ENCODE peak calls at places on chromosomes 4 and X, in nine cellular contexts. One of them, this sample, is unnamed.

GRCh38 chrX:8349816-8350544 is 114.7 kb upstream of the VCX3B start:
- DNase-seq in SK-N-SH: no peak
- DNase-seq in transverse colon: no peak
- DNase-seq in HepG2: no peak
- DNase-seq in prostate gland: no peak
- DNase-seq in suprapubic skin: no peak
- DNase-seq in K562: no peak
- DNase-seq in GM12878: no peak
- DNase-seq in HCT116: no peak
- DNase-seq in this sample: no peak

GRCh38 chr4:40662962-40663604 is 33.4 kb upstream of the RBM47 start:
- DNase-seq in K562: no peak
- DNase-seq in transverse colon: no peak
- DNase-seq in prostate gland: no peak
- DNase-seq in SK-N-SH: no peak
- DNase-seq in HCT116: no peak
- DNase-seq in suprapubic skin: no peak
- DNase-seq in HepG2: peak; percentile 68
- DNase-seq in GM12878: peak; percentile 82
- DNase-seq in this sample: peak; percentile 58

GRCh38 chrX:20521245-20521644 is 254.5 kb upstream of the RPS6KA3 start:
- DNase-seq in HepG2: no peak
- DNase-seq in suprapubic skin: no peak
- DNase-seq in GM12878: no peak
- DNase-seq in transverse colon: no peak
- DNase-seq in HCT116: no peak
- DNase-seq in prostate gland: no peak
- DNase-seq in K562: no peak
- DNase-seq in SK-N-SH: no peak
- DNase-seq in this sample: peak; percentile 43

GRCh38 chrX:123324628-123325027 is 140.6 kb downstream of the GRIA3 start:
- DNase-seq in HCT116: no peak
- DNase-seq in transverse colon: no peak
- DNase-seq in suprapubic skin: no peak
- DNase-seq in SK-N-SH: no peak
- DNase-seq in K562: no peak
- DNase-seq in HepG2: no peak
- DNase-seq in prostate gland: no peak
- DNase-seq in GM12878: no peak
- DNase-seq in this sample: no peak

GRCh38 chrX:48025561-48025960 is 18.8 kb downstream of the SPACA5 start:
- DNase-seq in prostate gland: peak; percentile 22
- DNase-seq in suprapubic skin: no peak
- DNase-seq in transverse colon: peak; percentile 36
- DNase-seq in K562: peak; percentile 48
- DNase-seq in HepG2: peak; percentile 56
- DNase-seq in SK-N-SH: peak; percentile 55
- DNase-seq in HCT116: peak; percentile 64
- DNase-seq in GM12878: peak; percentile 28
- DNase-seq in this sample: no peak

GRCh38 chr4:61533140-61533539 is 333.0 kb downstream of the ADGRL3 start:
- DNase-seq in HepG2: no peak
- DNase-seq in suprapubic skin: no peak
- DNase-seq in SK-N-SH: no peak
- DNase-seq in transverse colon: no peak
- DNase-seq in prostate gland: no peak
- DNase-seq in K562: no peak
- DNase-seq in HCT116: no peak
- DNase-seq in GM12878: no peak
- DNase-seq in this sample: no peak

GRCh38 chr4:165158762-165159161 is 46.1 kb upstream of the TMEM192 start:
- DNase-seq in HCT116: no peak
- DNase-seq in suprapubic skin: no peak
- DNase-seq in K562: no peak
- DNase-seq in transverse colon: no peak
- DNase-seq in HepG2: peak; percentile 44
- DNase-seq in GM12878: no peak
- DNase-seq in prostate gland: no peak
- DNase-seq in SK-N-SH: no peak
- DNase-seq in this sample: no peak

GRCh38 chr4:94974773-94975172 is 217.0 kb downstream of the BMPR1B start:
- DNase-seq in suprapubic skin: no peak
- DNase-seq in prostate gland: no peak
- DNase-seq in SK-N-SH: no peak
- DNase-seq in transverse colon: no peak
- DNase-seq in HepG2: no peak
- DNase-seq in GM12878: no peak
- DNase-seq in K562: no peak
- DNase-seq in HCT116: no peak
- DNase-seq in this sample: no peak

GRCh38 chr4:52711834-52712171 is 39.4 kb downstream of the ERVMER34-1 start:
- DNase-seq in HCT116: no peak
- DNase-seq in suprapubic skin: no peak
- DNase-seq in GM12878: no peak
- DNase-seq in HepG2: no peak
- DNase-seq in K562: no peak
- DNase-seq in prostate gland: no peak
- DNase-seq in SK-N-SH: no peak
- DNase-seq in transverse colon: no peak
- DNase-seq in this sample: no peak

GRCh38 chr4:94349193-94349592 is 6.6 kb upstream of the HPGDS start:
- DNase-seq in SK-N-SH: no peak
- DNase-seq in HCT116: no peak
- DNase-seq in prostate gland: no peak
- DNase-seq in HepG2: no peak
- DNase-seq in suprapubic skin: no peak
- DNase-seq in transverse colon: no peak
- DNase-seq in GM12878: no peak
- DNase-seq in K562: no peak
- DNase-seq in this sample: no peak

GRCh38 chrX:95945528-95945927 is 739.1 kb upstream of the DIAPH2 start:
- DNase-seq in prostate gland: no peak
- DNase-seq in SK-N-SH: no peak
- DNase-seq in GM12878: no peak
- DNase-seq in suprapubic skin: no peak
- DNase-seq in K562: no peak
- DNase-seq in HCT116: no peak
- DNase-seq in transverse colon: no peak
- DNase-seq in HepG2: no peak
- DNase-seq in this sample: no peak

GRCh38 chrX:42237956-42238355 is 314.6 kb upstream of the CASK start:
- DNase-seq in HepG2: no peak
- DNase-seq in GM12878: no peak
- DNase-seq in prostate gland: no peak
- DNase-seq in transverse colon: no peak
- DNase-seq in K562: no peak
- DNase-seq in HCT116: no peak
- DNase-seq in suprapubic skin: no peak
- DNase-seq in SK-N-SH: no peak
- DNase-seq in this sample: no peak

GRCh38 chrX:134908235-134908834 is 82.5 kb upstream of the SMIM10 start:
- DNase-seq in SK-N-SH: peak; percentile 51
- DNase-seq in suprapubic skin: no peak
- DNase-seq in transverse colon: no peak
- DNase-seq in K562: peak; percentile 29
- DNase-seq in HCT116: no peak
- DNase-seq in GM12878: no peak
- DNase-seq in prostate gland: no peak
- DNase-seq in HepG2: no peak
- DNase-seq in this sample: no peak

GRCh38 chr4:6938758-6939201 is 29.2 kb downstream of the TBC1D14 start:
- DNase-seq in transverse colon: no peak
- DNase-seq in GM12878: no peak
- DNase-seq in K562: no peak
- DNase-seq in prostate gland: no peak
- DNase-seq in HepG2: no peak
- DNase-seq in SK-N-SH: no peak
- DNase-seq in HCT116: no peak
- DNase-seq in suprapubic skin: no peak
- DNase-seq in this sample: no peak

GRCh38 chrX:66049056-66049455 is 9.2 kb upstream of the VSIG4 start:
- DNase-seq in HepG2: no peak
- DNase-seq in transverse colon: no peak
- DNase-seq in SK-N-SH: no peak
- DNase-seq in HCT116: no peak
- DNase-seq in prostate gland: no peak
- DNase-seq in GM12878: no peak
- DNase-seq in K562: no peak
- DNase-seq in suprapubic skin: no peak
- DNase-seq in this sample: no peak

GRCh38 chr4:7655267-7655548 is 220.5 kb upstream of the PSAPL1 start:
- DNase-seq in prostate gland: no peak
- DNase-seq in K562: no peak
- DNase-seq in SK-N-SH: no peak
- DNase-seq in HepG2: no peak
- DNase-seq in transverse colon: no peak
- DNase-seq in GM12878: no peak
- DNase-seq in suprapubic skin: no peak
- DNase-seq in HCT116: no peak
- DNase-seq in this sample: no peak

GRCh38 chr4:116531870-116532269 is 553.5 kb downstream of the TRAM1L1 start:
- DNase-seq in HCT116: no peak
- DNase-seq in transverse colon: no peak
- DNase-seq in GM12878: no peak
- DNase-seq in prostate gland: no peak
- DNase-seq in SK-N-SH: no peak
- DNase-seq in K562: no peak
- DNase-seq in suprapubic skin: no peak
- DNase-seq in HepG2: no peak
- DNase-seq in this sample: no peak

DNA sequence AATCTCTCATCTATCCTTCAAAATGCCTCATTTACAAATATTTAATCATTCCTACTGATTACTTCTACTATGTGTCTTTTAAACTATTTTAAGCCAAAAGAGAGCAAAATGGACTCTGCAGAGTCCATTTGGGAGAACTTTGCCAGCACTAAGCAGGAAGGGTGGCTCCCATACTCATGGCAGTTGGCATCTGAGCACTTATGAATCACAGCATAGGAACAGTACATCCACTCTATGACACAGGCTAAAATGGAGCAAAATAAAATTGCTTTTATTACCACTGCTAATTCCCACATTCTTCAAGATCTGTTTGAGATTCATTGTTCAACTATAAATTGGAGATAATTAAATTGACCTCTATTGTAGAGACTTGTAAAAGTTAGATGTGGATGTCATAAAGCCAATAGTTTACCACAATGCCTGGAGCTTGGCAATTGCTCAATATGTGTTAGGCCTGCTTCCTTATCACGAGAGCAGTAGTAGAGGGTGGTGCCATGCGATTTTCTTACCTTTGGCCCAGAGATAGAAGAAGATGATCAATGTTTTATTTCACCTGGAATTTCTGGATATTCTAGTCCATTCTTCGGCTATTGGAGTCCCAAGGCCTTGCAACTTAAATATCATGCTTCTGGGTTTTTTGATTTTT is 19.1 kb downstream of the HPGD start:
- DNase-seq in suprapubic skin: no peak
- DNase-seq in prostate gland: no peak
- DNase-seq in HepG2: no peak
- DNase-seq in SK-N-SH: no peak
- DNase-seq in GM12878: no peak
- DNase-seq in K562: no peak
- DNase-seq in transverse colon: peak; percentile 53
- DNase-seq in HCT116: no peak
- DNase-seq in this sample: no peak
- TF ChIP-seq POLR2AphosphoS5 in suprapubic skin: no peak
- TF ChIP-seq POLR2AphosphoS5 in prostate gland: no peak
- TF ChIP-seq POLR2AphosphoS5 in HepG2: no peak
- TF ChIP-seq POLR2AphosphoS5 in SK-N-SH: no peak
- TF ChIP-seq POLR2AphosphoS5 in GM12878: no peak
- TF ChIP-seq POLR2AphosphoS5 in K562: no peak
- TF ChIP-seq POLR2AphosphoS5 in transverse colon: no peak
- TF ChIP-seq POLR2AphosphoS5 in HCT116: no peak
- TF ChIP-seq POLR2AphosphoS5 in this sample: no peak

GRCh38 chr4:54234497-54235205 is 5.6 kb downstream of the PDGFRA start:
- DNase-seq in HepG2: no peak
- DNase-seq in HCT116: no peak
- DNase-seq in K562: no peak
- DNase-seq in suprapubic skin: no peak
- DNase-seq in transverse colon: no peak
- DNase-seq in GM12878: no peak
- DNase-seq in SK-N-SH: peak; percentile 30
- DNase-seq in prostate gland: no peak
- DNase-seq in this sample: no peak
- H3K4me3 ChIP-seq in HepG2: no peak overlapping the region
- H3K4me3 ChIP-seq in HCT116: no peak overlapping the region
- H3K4me3 ChIP-seq in K562: no peak overlapping the region
- H3K4me3 ChIP-seq in suprapubic skin: peak overlapping the region; percentile 54
- H3K4me3 ChIP-seq in transverse colon: no peak overlapping the region
- H3K4me3 ChIP-seq in GM12878: no peak overlapping the region
- H3K4me3 ChIP-seq in SK-N-SH: peak overlapping the region; percentile 85
- H3K4me3 ChIP-seq in prostate gland: no peak overlapping the region
- H3K4me3 ChIP-seq in this sample: no peak overlapping the region

DNA sequence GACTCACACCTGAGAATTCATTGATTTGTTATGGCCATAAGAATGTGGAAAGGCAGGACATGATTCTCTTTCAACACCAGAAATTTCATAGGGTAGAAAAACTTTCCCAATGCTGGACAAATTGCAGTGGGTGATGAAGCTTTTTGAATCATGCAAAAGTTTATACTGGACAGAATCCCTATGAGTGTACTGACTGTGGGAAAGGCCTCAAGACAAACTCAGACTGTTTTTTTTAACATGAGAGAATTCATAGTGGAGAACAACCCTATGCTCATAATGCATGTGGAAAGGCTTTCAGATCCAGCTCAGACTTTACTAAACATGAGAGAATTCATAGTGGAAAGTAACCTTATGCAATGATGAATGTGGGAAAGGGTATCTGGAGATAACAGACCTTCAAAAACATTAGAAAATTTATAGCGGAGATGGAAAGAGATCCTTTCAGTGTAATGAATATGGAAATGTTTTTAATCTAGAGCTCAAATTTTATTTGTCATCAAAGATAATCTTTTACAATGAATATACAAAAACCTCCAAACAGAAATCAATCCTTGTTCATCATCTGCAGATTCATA is 36.2 kb upstream of the MAGED1 start:
- DNase-seq in suprapubic skin: no peak
- DNase-seq in K562: no peak
- DNase-seq in GM12878: no peak
- DNase-seq in HCT116: no peak
- DNase-seq in HepG2: no peak
- DNase-seq in prostate gland: no peak
- DNase-seq in SK-N-SH: no peak
- DNase-seq in transverse colon: no peak
- DNase-seq in this sample: no peak
- H3K9me3 ChIP-seq in suprapubic skin: no peaks in the 10 kb centered on the region
- H3K9me3 ChIP-seq in K562: no peaks in the 10 kb centered on the region
- H3K9me3 ChIP-seq in GM12878: peaks cover 4% of the 10 kb centered on the region
- H3K9me3 ChIP-seq in HCT116: no peaks in the 10 kb centered on the region
- H3K9me3 ChIP-seq in HepG2: no peaks in the 10 kb centered on the region
- H3K9me3 ChIP-seq in prostate gland: no peaks in the 10 kb centered on the region
- H3K9me3 ChIP-seq in SK-N-SH: no peaks in the 10 kb centered on the region
- H3K9me3 ChIP-seq in transverse colon: no peaks in the 10 kb centered on the region
- H3K9me3 ChIP-seq in this sample: no peaks in the 10 kb centered on the region

DNA sequence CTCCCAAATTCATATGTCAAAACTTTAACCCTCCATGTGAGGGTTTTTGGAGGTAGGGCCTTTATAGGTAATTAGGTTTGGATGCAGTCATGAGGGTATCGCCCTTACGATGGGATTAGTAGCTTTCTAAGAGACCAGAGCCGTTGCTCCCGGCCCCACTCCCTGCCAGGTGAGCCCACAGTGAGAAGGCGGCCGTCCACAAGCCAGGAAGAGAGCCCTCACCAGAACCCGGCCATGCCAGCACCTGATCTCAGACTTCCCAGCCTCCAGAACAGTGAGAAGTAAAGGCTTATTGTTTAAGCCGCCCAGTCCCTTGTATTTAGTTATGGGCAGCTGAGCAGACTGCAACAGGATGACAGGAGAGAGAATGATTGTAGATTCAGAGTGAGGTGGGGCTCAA is 40.8 kb downstream of the DCTD start:
- DNase-seq in GM12878: no peak
- DNase-seq in HCT116: no peak
- DNase-seq in prostate gland: no peak
- DNase-seq in suprapubic skin: no peak
- DNase-seq in transverse colon: no peak
- DNase-seq in SK-N-SH: no peak
- DNase-seq in K562: no peak
- DNase-seq in HepG2: no peak
- DNase-seq in this sample: no peak
- TF ChIP-seq POLR2AphosphoS5 in GM12878: no peak
- TF ChIP-seq POLR2AphosphoS5 in HCT116: no peak
- TF ChIP-seq POLR2AphosphoS5 in prostate gland: no peak
- TF ChIP-seq POLR2AphosphoS5 in suprapubic skin: no peak
- TF ChIP-seq POLR2AphosphoS5 in transverse colon: no peak
- TF ChIP-seq POLR2AphosphoS5 in SK-N-SH: no peak
- TF ChIP-seq POLR2AphosphoS5 in K562: no peak
- TF ChIP-seq POLR2AphosphoS5 in HepG2: no peak
- TF ChIP-seq POLR2AphosphoS5 in this sample: no peak

This sample was measured in upper lobe of left lung.